ENCODE peak calls at places on chromosomes 2 and 18, in seven cellular contexts. One of them, this sample, is unnamed.

GRCh38 chr2:129930451-129930850 is 49.0 kb upstream of the RAB6C start:
- DNase-seq in H1: no peak
- DNase-seq in HepG2: no peak
- DNase-seq in GM12878: no peak
- DNase-seq in HCT116: no peak
- DNase-seq in SK-N-SH: no peak
- DNase-seq in K562: no peak
- DNase-seq in this sample: no peak

GRCh38 chr2:71884303-71885042 is 263.2 kb downstream of the CYP26B1 start:
- DNase-seq in GM12878: no peak
- DNase-seq in SK-N-SH: no peak
- DNase-seq in H1: no peak
- DNase-seq in K562: no peak
- DNase-seq in HCT116: no peak
- DNase-seq in HepG2: no peak
- DNase-seq in this sample: peak

GRCh38 chr18:58515175-58515574 is 113.7 kb downstream of the ALPK2 start:
- DNase-seq in HepG2: no peak
- DNase-seq in K562: no peak
- DNase-seq in H1: no peak
- DNase-seq in HCT116: no peak
- DNase-seq in GM12878: no peak
- DNase-seq in SK-N-SH: no peak
- DNase-seq in this sample: no peak

GRCh38 chr2:134268265-134268664 is 14.4 kb downstream of the MGAT5 start:
- DNase-seq in H1: no peak
- DNase-seq in GM12878: no peak
- DNase-seq in HepG2: no peak
- DNase-seq in K562: no peak
- DNase-seq in SK-N-SH: no peak
- DNase-seq in HCT116: no peak
- DNase-seq in this sample: no peak

GRCh38 chr2:37283207-37283606 is 41.4 kb downstream of the PRKD3 start:
- DNase-seq in HCT116: no peak
- DNase-seq in K562: no peak
- DNase-seq in SK-N-SH: no peak
- DNase-seq in GM12878: no peak
- DNase-seq in HepG2: no peak
- DNase-seq in H1: no peak
- DNase-seq in this sample: no peak

GRCh38 chr2:66665124-66665984 is 230.4 kb downstream of the MEIS1 start:
- DNase-seq in SK-N-SH: no peak
- DNase-seq in HCT116: no peak
- DNase-seq in GM12878: no peak
- DNase-seq in K562: no peak
- DNase-seq in HepG2: no peak
- DNase-seq in H1: no peak
- DNase-seq in this sample: no peak

GRCh38 chr2:238855891-238856580 is 8.2 kb downstream of the TWIST2 start:
- DNase-seq in K562: no peak
- DNase-seq in HepG2: no peak
- DNase-seq in H1: no peak
- DNase-seq in GM12878: no peak
- DNase-seq in SK-N-SH: no peak
- DNase-seq in HCT116: no peak
- DNase-seq in this sample: no peak

GRCh38 chr18:79519751-79520472 is 124.2 kb downstream of the NFATC1 start:
- DNase-seq in HepG2: no peak
- DNase-seq in K562: peak
- DNase-seq in H1: no peak
- DNase-seq in GM12878: no peak
- DNase-seq in HCT116: no peak
- DNase-seq in SK-N-SH: no peak
- DNase-seq in this sample: no peak

GRCh38 chr18:10247402-10248117 is 206.9 kb upstream of the APCDD1 start:
- DNase-seq in SK-N-SH: peak
- DNase-seq in K562: no peak
- DNase-seq in H1: no peak
- DNase-seq in GM12878: no peak
- DNase-seq in HCT116: no peak
- DNase-seq in HepG2: no peak
- DNase-seq in this sample: no peak

GRCh38 chr18:32803571-32803970 is 30.7 kb upstream of the KLHL14 start:
- DNase-seq in GM12878: peak
- DNase-seq in H1: no peak
- DNase-seq in K562: no peak
- DNase-seq in HepG2: peak
- DNase-seq in HCT116: no peak
- DNase-seq in SK-N-SH: no peak
- DNase-seq in this sample: no peak

GRCh38 chr2:207632575-207633492 is 7.6 kb upstream of the METTL21A start:
- DNase-seq in GM12878: no peak
- DNase-seq in HepG2: peak
- DNase-seq in K562: no peak
- DNase-seq in HCT116: no peak
- DNase-seq in H1: no peak
- DNase-seq in SK-N-SH: no peak
- DNase-seq in this sample: no peak

GRCh38 chr18:8329186-8329771 is 280.0 kb upstream of the RAB12 start:
- DNase-seq in HepG2: peak
- DNase-seq in HCT116: no peak
- DNase-seq in GM12878: no peak
- DNase-seq in SK-N-SH: no peak
- DNase-seq in K562: no peak
- DNase-seq in H1: no peak
- DNase-seq in this sample: no peak

GRCh38 chr18:63138469-63139340 is 180.9 kb downstream of the BCL2 start:
- DNase-seq in H1: peak
- DNase-seq in HCT116: no peak
- DNase-seq in GM12878: peak
- DNase-seq in SK-N-SH: no peak
- DNase-seq in K562: no peak
- DNase-seq in HepG2: no peak
- DNase-seq in this sample: no peak

GRCh38 chr2:17813742-17814458 is 2.4 kb upstream of the MSGN1 start:
- DNase-seq in H1: no peak
- DNase-seq in SK-N-SH: no peak
- DNase-seq in GM12878: peak
- DNase-seq in HepG2: no peak
- DNase-seq in K562: no peak
- DNase-seq in HCT116: no peak
- DNase-seq in this sample: no peak

GRCh38 chr2:27624943-27625342 is 3.9 kb downstream of the CCDC121 start:
- DNase-seq in H1: no peak
- DNase-seq in SK-N-SH: no peak
- DNase-seq in HCT116: no peak
- DNase-seq in K562: no peak
- DNase-seq in HepG2: no peak
- DNase-seq in GM12878: no peak
- DNase-seq in this sample: no peak

GRCh38 chr2:27627963-27628766 is 647 bp downstream of the CCDC121 start:
- DNase-seq in HepG2: peak
- DNase-seq in K562: no peak
- DNase-seq in GM12878: no peak
- DNase-seq in HCT116: peak
- DNase-seq in H1: no peak
- DNase-seq in SK-N-SH: no peak
- DNase-seq in this sample: no peak

GRCh38 chr2:27621524-27621923 is 7.3 kb downstream of the CCDC121 start:
- DNase-seq in GM12878: no peak
- DNase-seq in SK-N-SH: no peak
- DNase-seq in HCT116: no peak
- DNase-seq in H1: no peak
- DNase-seq in HepG2: no peak
- DNase-seq in K562: no peak
- DNase-seq in this sample: peak

GRCh38 chr2:27622921-27623384 is 5.9 kb downstream of the CCDC121 start:
- DNase-seq in HCT116: no peak
- DNase-seq in GM12878: no peak
- DNase-seq in HepG2: no peak
- DNase-seq in SK-N-SH: no peak
- DNase-seq in K562: no peak
- DNase-seq in H1: no peak
- DNase-seq in this sample: no peak
- TF ChIP-seq JUND in HCT116: no peak
- TF ChIP-seq JUND in GM12878: no peak
- TF ChIP-seq JUND in HepG2: no peak
- TF ChIP-seq JUND in SK-N-SH: peak
- TF ChIP-seq JUND in K562: no peak
- TF ChIP-seq JUND in H1: peak
- TF ChIP-seq JUND in this sample: no peak

GRCh38 chr2:25420820-25421237 is 79.1 kb upstream of the DNMT3A start:
- DNase-seq in GM12878: peak
- DNase-seq in HepG2: no peak
- DNase-seq in K562: no peak
- DNase-seq in SK-N-SH: no peak
- DNase-seq in HCT116: no peak
- DNase-seq in H1: no peak
- DNase-seq in this sample: no peak

GRCh38 chr2:25419678-25420242 is 78.0 kb upstream of the DNMT3A start:
- DNase-seq in HCT116: no peak
- DNase-seq in HepG2: no peak
- DNase-seq in K562: no peak
- DNase-seq in H1: no peak
- DNase-seq in GM12878: peak
- DNase-seq in SK-N-SH: no peak
- DNase-seq in this sample: no peak

GRCh38 chr2:25421289-25421688 is 79.6 kb upstream of the DNMT3A start:
- DNase-seq in K562: no peak
- DNase-seq in HepG2: no peak
- DNase-seq in SK-N-SH: no peak
- DNase-seq in HCT116: no peak
- DNase-seq in GM12878: no peak
- DNase-seq in H1: no peak
- DNase-seq in this sample: no peak

GRCh38 chr2:25424426-25425028 is 82.8 kb upstream of the DNMT3A start:
- DNase-seq in K562: no peak
- DNase-seq in HCT116: no peak
- DNase-seq in GM12878: no peak
- DNase-seq in HepG2: no peak
- DNase-seq in H1: no peak
- DNase-seq in SK-N-SH: no peak
- DNase-seq in this sample: no peak

DNA sequence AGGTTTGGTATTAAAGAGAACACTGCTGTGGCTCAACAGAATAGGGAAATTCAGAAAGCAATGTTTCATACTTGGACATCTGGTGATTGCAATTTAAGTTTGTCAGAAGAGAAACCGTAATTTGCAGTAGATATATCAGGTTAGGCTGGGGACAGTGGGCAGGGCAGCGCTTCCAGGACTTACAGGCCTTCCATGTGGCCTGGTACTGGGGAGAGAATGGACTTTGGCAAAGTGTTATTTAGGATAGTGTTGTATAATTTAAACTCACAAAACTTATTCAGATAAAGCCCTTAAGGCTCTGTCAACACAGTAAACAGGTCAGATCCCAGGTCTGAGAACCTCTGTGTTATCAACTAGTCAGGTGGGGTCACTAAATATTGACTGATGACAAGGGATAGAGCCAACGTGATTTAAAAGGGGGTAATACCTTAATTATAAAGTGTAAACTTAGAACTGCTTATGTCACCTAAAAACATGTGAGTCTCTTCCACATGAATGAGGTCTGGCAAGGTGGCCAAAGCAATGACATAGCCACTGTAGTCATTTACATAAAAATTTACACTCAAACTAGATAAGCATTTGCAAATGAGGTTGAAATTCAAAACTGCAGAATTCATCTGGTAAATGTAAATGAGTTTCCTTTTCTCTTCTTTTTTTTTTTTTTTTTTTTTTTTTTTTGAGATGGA is 80.2 kb upstream of the DNMT3A start:
- DNase-seq in H1: no peak
- DNase-seq in K562: no peak
- DNase-seq in HCT116: no peak
- DNase-seq in GM12878: no peak
- DNase-seq in HepG2: peak
- DNase-seq in SK-N-SH: no peak
- DNase-seq in this sample: no peak
- TF ChIP-seq JUND in H1: no peak
- TF ChIP-seq JUND in K562: no peak
- TF ChIP-seq JUND in HCT116: no peak
- TF ChIP-seq JUND in GM12878: no peak
- TF ChIP-seq JUND in HepG2: no peak
- TF ChIP-seq JUND in SK-N-SH: no peak
- TF ChIP-seq JUND in this sample: no peak

GRCh38 chr2:109330056-109330455 is 201.1 kb downstream of the SH3RF3 start:
- DNase-seq in K562: no peak
- DNase-seq in SK-N-SH: no peak
- DNase-seq in HepG2: no peak
- DNase-seq in H1: no peak
- DNase-seq in HCT116: no peak
- DNase-seq in GM12878: no peak
- DNase-seq in this sample: no peak

GRCh38 chr2:109333414-109334194 is 204.6 kb downstream of the SH3RF3 start:
- DNase-seq in HCT116: no peak
- DNase-seq in GM12878: no peak
- DNase-seq in K562: no peak
- DNase-seq in SK-N-SH: no peak
- DNase-seq in HepG2: peak
- DNase-seq in H1: no peak
- DNase-seq in this sample: no peak

GRCh38 chr2:109332880-109333279 is 203.9 kb downstream of the SH3RF3 start:
- DNase-seq in K562: no peak
- DNase-seq in GM12878: no peak
- DNase-seq in HCT116: no peak
- DNase-seq in HepG2: no peak
- DNase-seq in H1: no peak
- DNase-seq in SK-N-SH: no peak
- DNase-seq in this sample: no peak

GRCh38 chr2:109331081-109331480 is 202.1 kb downstream of the SH3RF3 start:
- DNase-seq in GM12878: no peak
- DNase-seq in HepG2: no peak
- DNase-seq in SK-N-SH: no peak
- DNase-seq in H1: no peak
- DNase-seq in HCT116: no peak
- DNase-seq in K562: no peak
- DNase-seq in this sample: no peak

GRCh38 chr2:109331864-109332848 is 203.2 kb downstream of the SH3RF3 start:
- DNase-seq in GM12878: no peak
- DNase-seq in SK-N-SH: peak
- DNase-seq in H1: peak
- DNase-seq in HepG2: peak
- DNase-seq in K562: no peak
- DNase-seq in HCT116: peak
- DNase-seq in this sample: peak
- TF ChIP-seq JUND in GM12878: no peak
- TF ChIP-seq JUND in SK-N-SH: peak
- TF ChIP-seq JUND in H1: peak
- TF ChIP-seq JUND in HepG2: no peak
- TF ChIP-seq JUND in K562: no peak
- TF ChIP-seq JUND in HCT116: peak
- TF ChIP-seq JUND in this sample: no peak

DNA sequence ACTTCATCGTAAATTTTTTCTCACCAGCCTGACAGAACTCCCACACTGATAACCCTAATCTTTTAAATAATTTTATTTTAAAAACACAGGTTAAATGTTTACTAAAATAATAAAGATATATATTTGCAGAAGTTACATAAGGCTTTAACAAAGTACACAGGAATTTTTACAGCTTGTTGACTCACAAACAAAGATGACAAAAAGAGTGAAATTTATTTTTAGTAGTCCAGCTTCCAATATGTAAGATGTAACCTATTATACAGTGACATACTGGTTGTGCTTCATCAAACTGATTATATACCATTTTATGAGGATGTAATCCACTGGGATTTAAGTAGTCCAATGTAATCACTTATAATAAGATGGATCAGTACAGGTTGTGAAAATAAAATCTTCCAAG is 348.9 kb upstream of the SLC39A10 start:
- DNase-seq in HepG2: no peak
- DNase-seq in HCT116: no peak
- DNase-seq in K562: no peak
- DNase-seq in SK-N-SH: no peak
- DNase-seq in H1: no peak
- DNase-seq in GM12878: no peak
- DNase-seq in this sample: no peak
- TF ChIP-seq JUND in HepG2: no peak
- TF ChIP-seq JUND in HCT116: no peak
- TF ChIP-seq JUND in K562: no peak
- TF ChIP-seq JUND in SK-N-SH: no peak
- TF ChIP-seq JUND in H1: no peak
- TF ChIP-seq JUND in GM12878: no peak
- TF ChIP-seq JUND in this sample: no peak